ENCODE peak calls at places on chromosomes 1 and 21, in eight cellular contexts. One of them, this sample, is unnamed.
A peak's percentile ranks its signal among the peaks of the same experiment; 100 is the strongest.

GRCh38 chr21:17612023-17612564 is 607 bp downstream of the BTG3 start:
- DNase-seq in stimulated activated CD8-positive, alpha-beta memory T cell treated with anti-CD3 and anti-CD28 coated beads, Interleukin-15, amount 100 ng/mL, for 24 hours: peak; percentile 6
- DNase-seq in activated naive CD8-positive, alpha-beta T cell treated with anti-CD3 and anti-CD28 coated beads, Interleukin-2, amount 50 U/mL, for 24 hours: peak; percentile 29
- DNase-seq in left ventricle myocardium inferior: peak; percentile 22
- DNase-seq in NCI-H460: no peak
- DNase-seq in activated CD4-positive, alpha-beta T cell treated with anti-CD3 and anti-CD28 coated beads, Interleukin-2, amount 50 U/mL, for 24 hours: peak; percentile 5
- DNase-seq in M059J: peak; percentile 60
- DNase-seq in PC-9: no peak
- DNase-seq in this sample: peak; percentile 50

GRCh38 chr1:25695991-25696330 is 79.4 kb downstream of the MAN1C1 start:
- DNase-seq in activated CD4-positive, alpha-beta T cell treated with anti-CD3 and anti-CD28 coated beads, Interleukin-2, amount 50 U/mL, for 24 hours: no peak
- DNase-seq in PC-9: peak; percentile 53
- DNase-seq in stimulated activated CD8-positive, alpha-beta memory T cell treated with anti-CD3 and anti-CD28 coated beads, Interleukin-15, amount 100 ng/mL, for 24 hours: no peak
- DNase-seq in left ventricle myocardium inferior: no peak
- DNase-seq in activated naive CD8-positive, alpha-beta T cell treated with anti-CD3 and anti-CD28 coated beads, Interleukin-2, amount 50 U/mL, for 24 hours: no peak
- DNase-seq in NCI-H460: no peak
- DNase-seq in M059J: peak; percentile 96
- DNase-seq in this sample: no peak

GRCh38 chr21:44456915-44457736 is 1.8 kb downstream of the LRRC3 start:
- DNase-seq in PC-9: no peak
- DNase-seq in stimulated activated CD8-positive, alpha-beta memory T cell treated with anti-CD3 and anti-CD28 coated beads, Interleukin-15, amount 100 ng/mL, for 24 hours: no peak
- DNase-seq in NCI-H460: no peak
- DNase-seq in M059J: no peak
- DNase-seq in activated CD4-positive, alpha-beta T cell treated with anti-CD3 and anti-CD28 coated beads, Interleukin-2, amount 50 U/mL, for 24 hours: no peak
- DNase-seq in left ventricle myocardium inferior: no peak
- DNase-seq in activated naive CD8-positive, alpha-beta T cell treated with anti-CD3 and anti-CD28 coated beads, Interleukin-2, amount 50 U/mL, for 24 hours: no peak
- DNase-seq in this sample: peak; percentile 28

GRCh38 chr1:29672955-29673507 is 436.7 kb downstream of the PTPRU start:
- DNase-seq in stimulated activated CD8-positive, alpha-beta memory T cell treated with anti-CD3 and anti-CD28 coated beads, Interleukin-15, amount 100 ng/mL, for 24 hours: no peak
- DNase-seq in NCI-H460: no peak
- DNase-seq in left ventricle myocardium inferior: no peak
- DNase-seq in M059J: no peak
- DNase-seq in activated CD4-positive, alpha-beta T cell treated with anti-CD3 and anti-CD28 coated beads, Interleukin-2, amount 50 U/mL, for 24 hours: no peak
- DNase-seq in activated naive CD8-positive, alpha-beta T cell treated with anti-CD3 and anti-CD28 coated beads, Interleukin-2, amount 50 U/mL, for 24 hours: no peak
- DNase-seq in PC-9: no peak
- DNase-seq in this sample: no peak

GRCh38 chr1:195971589-195971988 is 636.7 kb downstream of the KCNT2 start:
- DNase-seq in NCI-H460: no peak
- DNase-seq in activated naive CD8-positive, alpha-beta T cell treated with anti-CD3 and anti-CD28 coated beads, Interleukin-2, amount 50 U/mL, for 24 hours: no peak
- DNase-seq in PC-9: no peak
- DNase-seq in left ventricle myocardium inferior: no peak
- DNase-seq in M059J: no peak
- DNase-seq in stimulated activated CD8-positive, alpha-beta memory T cell treated with anti-CD3 and anti-CD28 coated beads, Interleukin-15, amount 100 ng/mL, for 24 hours: no peak
- DNase-seq in activated CD4-positive, alpha-beta T cell treated with anti-CD3 and anti-CD28 coated beads, Interleukin-2, amount 50 U/mL, for 24 hours: no peak
- DNase-seq in this sample: no peak

GRCh38 chr1:3346478-3346877 is 108.0 kb upstream of the ARHGEF16 start:
- DNase-seq in activated CD4-positive, alpha-beta T cell treated with anti-CD3 and anti-CD28 coated beads, Interleukin-2, amount 50 U/mL, for 24 hours: no peak
- DNase-seq in NCI-H460: no peak
- DNase-seq in left ventricle myocardium inferior: no peak
- DNase-seq in PC-9: no peak
- DNase-seq in M059J: no peak
- DNase-seq in stimulated activated CD8-positive, alpha-beta memory T cell treated with anti-CD3 and anti-CD28 coated beads, Interleukin-15, amount 100 ng/mL, for 24 hours: no peak
- DNase-seq in activated naive CD8-positive, alpha-beta T cell treated with anti-CD3 and anti-CD28 coated beads, Interleukin-2, amount 50 U/mL, for 24 hours: no peak
- DNase-seq in this sample: no peak

GRCh38 chr1:53599461-53599860 is 139.5 kb downstream of the GLIS1 start:
- DNase-seq in activated naive CD8-positive, alpha-beta T cell treated with anti-CD3 and anti-CD28 coated beads, Interleukin-2, amount 50 U/mL, for 24 hours: no peak
- DNase-seq in PC-9: no peak
- DNase-seq in left ventricle myocardium inferior: no peak
- DNase-seq in NCI-H460: no peak
- DNase-seq in M059J: no peak
- DNase-seq in activated CD4-positive, alpha-beta T cell treated with anti-CD3 and anti-CD28 coated beads, Interleukin-2, amount 50 U/mL, for 24 hours: no peak
- DNase-seq in stimulated activated CD8-positive, alpha-beta memory T cell treated with anti-CD3 and anti-CD28 coated beads, Interleukin-15, amount 100 ng/mL, for 24 hours: no peak
- DNase-seq in this sample: no peak

GRCh38 chr1:168582690-168583325 is 6.4 kb downstream of the XCL1 start:
- DNase-seq in activated CD4-positive, alpha-beta T cell treated with anti-CD3 and anti-CD28 coated beads, Interleukin-2, amount 50 U/mL, for 24 hours: no peak
- DNase-seq in M059J: peak; percentile 46
- DNase-seq in stimulated activated CD8-positive, alpha-beta memory T cell treated with anti-CD3 and anti-CD28 coated beads, Interleukin-15, amount 100 ng/mL, for 24 hours: no peak
- DNase-seq in activated naive CD8-positive, alpha-beta T cell treated with anti-CD3 and anti-CD28 coated beads, Interleukin-2, amount 50 U/mL, for 24 hours: no peak
- DNase-seq in PC-9: no peak
- DNase-seq in NCI-H460: no peak
- DNase-seq in left ventricle myocardium inferior: no peak
- DNase-seq in this sample: no peak

GRCh38 chr1:8814870-8815269 is 2.6 kb downstream of the RERE start:
- DNase-seq in activated CD4-positive, alpha-beta T cell treated with anti-CD3 and anti-CD28 coated beads, Interleukin-2, amount 50 U/mL, for 24 hours: no peak
- DNase-seq in M059J: no peak
- DNase-seq in stimulated activated CD8-positive, alpha-beta memory T cell treated with anti-CD3 and anti-CD28 coated beads, Interleukin-15, amount 100 ng/mL, for 24 hours: no peak
- DNase-seq in NCI-H460: no peak
- DNase-seq in activated naive CD8-positive, alpha-beta T cell treated with anti-CD3 and anti-CD28 coated beads, Interleukin-2, amount 50 U/mL, for 24 hours: no peak
- DNase-seq in PC-9: no peak
- DNase-seq in left ventricle myocardium inferior: no peak
- DNase-seq in this sample: no peak

GRCh38 chr21:45850181-45850580 is 131.4 kb upstream of the COL6A1 start:
- DNase-seq in NCI-H460: no peak
- DNase-seq in activated CD4-positive, alpha-beta T cell treated with anti-CD3 and anti-CD28 coated beads, Interleukin-2, amount 50 U/mL, for 24 hours: no peak
- DNase-seq in M059J: no peak
- DNase-seq in activated naive CD8-positive, alpha-beta T cell treated with anti-CD3 and anti-CD28 coated beads, Interleukin-2, amount 50 U/mL, for 24 hours: no peak
- DNase-seq in stimulated activated CD8-positive, alpha-beta memory T cell treated with anti-CD3 and anti-CD28 coated beads, Interleukin-15, amount 100 ng/mL, for 24 hours: no peak
- DNase-seq in PC-9: no peak
- DNase-seq in left ventricle myocardium inferior: no peak
- DNase-seq in this sample: no peak

GRCh38 chr1:110874303-110875215 is 1.6 kb downstream of the CD53 start:
- DNase-seq in left ventricle myocardium inferior: no peak
- DNase-seq in PC-9: no peak
- DNase-seq in stimulated activated CD8-positive, alpha-beta memory T cell treated with anti-CD3 and anti-CD28 coated beads, Interleukin-15, amount 100 ng/mL, for 24 hours: no peak
- DNase-seq in activated naive CD8-positive, alpha-beta T cell treated with anti-CD3 and anti-CD28 coated beads, Interleukin-2, amount 50 U/mL, for 24 hours: no peak
- DNase-seq in NCI-H460: no peak
- DNase-seq in M059J: no peak
- DNase-seq in activated CD4-positive, alpha-beta T cell treated with anti-CD3 and anti-CD28 coated beads, Interleukin-2, amount 50 U/mL, for 24 hours: no peak
- DNase-seq in this sample: no peak

GRCh38 chr1:3062616-3063378 is 6.2 kb upstream of the PRDM16 start:
- DNase-seq in stimulated activated CD8-positive, alpha-beta memory T cell treated with anti-CD3 and anti-CD28 coated beads, Interleukin-15, amount 100 ng/mL, for 24 hours: no peak
- DNase-seq in activated naive CD8-positive, alpha-beta T cell treated with anti-CD3 and anti-CD28 coated beads, Interleukin-2, amount 50 U/mL, for 24 hours: no peak
- DNase-seq in NCI-H460: no peak
- DNase-seq in PC-9: no peak
- DNase-seq in activated CD4-positive, alpha-beta T cell treated with anti-CD3 and anti-CD28 coated beads, Interleukin-2, amount 50 U/mL, for 24 hours: no peak
- DNase-seq in M059J: no peak
- DNase-seq in left ventricle myocardium inferior: no peak
- DNase-seq in this sample: no peak

GRCh38 chr1:171984850-171985485 is 143.7 kb downstream of the DNM3 start:
- DNase-seq in left ventricle myocardium inferior: no peak
- DNase-seq in activated naive CD8-positive, alpha-beta T cell treated with anti-CD3 and anti-CD28 coated beads, Interleukin-2, amount 50 U/mL, for 24 hours: no peak
- DNase-seq in PC-9: no peak
- DNase-seq in NCI-H460: peak; percentile 45
- DNase-seq in activated CD4-positive, alpha-beta T cell treated with anti-CD3 and anti-CD28 coated beads, Interleukin-2, amount 50 U/mL, for 24 hours: no peak
- DNase-seq in M059J: peak; percentile 29
- DNase-seq in stimulated activated CD8-positive, alpha-beta memory T cell treated with anti-CD3 and anti-CD28 coated beads, Interleukin-15, amount 100 ng/mL, for 24 hours: no peak
- DNase-seq in this sample: no peak